ENCODE peak calls at places on chromosome 5, in five cellular contexts. K, Y, D, A and S are unnamed samples.

GRCh38 chr5:161846731-161847130 is 1.2 kb upstream of the GABRA1 start:
- DNase-seq in K (no peak), Y (no peak), D (no peak), A (no peak), S (no peak)

GRCh38 chr5:138111937-138112336 is 27.3 kb downstream of the NME5 start:
- DNase-seq in K (no peak), Y (no peak), D (no peak), A (no peak), S (no peak)

GRCh38 chr5:132655821-132656773 is 1.9 kb upstream of the IL13 start:
- DNase-seq in K (no peak), Y (no peak), D (no peak), A (no peak), S (no peak)

GRCh38 chr5:32604800-32605765 is 19.7 kb downstream of the SUB1 start:
- DNase-seq in K (no peak), Y (no peak), D (no peak), A (no peak), S (no peak)

GRCh38 chr5:60652206-60652605 is 47.8 kb downstream of the DEPDC1B start:
- DNase-seq in K (no peak), Y (peak; percentile 62), D (no peak), A (no peak), S (no peak)

GRCh38 chr5:52853573-52854163 is 66.0 kb downstream of the ITGA1 start:
- DNase-seq in K (no peak), Y (no peak), D (no peak), A (no peak), S (no peak)

GRCh38 chr5:43078956-43079355 is 38.8 kb upstream of the ANXA2R start:
- DNase-seq in K (no peak), Y (peak; percentile 82), D (no peak), A (no peak), S (no peak)

GRCh38 chr5:53430618-53431252 is 49.7 kb upstream of the FST start:
- DNase-seq in K (no peak), Y (peak; percentile 76), D (no peak), A (no peak), S (no peak)

GRCh38 chr5:14268236-14268701 is 125.1 kb downstream of the TRIO start:
- DNase-seq in K (no peak), Y (peak; percentile 92), D (no peak), A (no peak), S (peak; percentile 67)

GRCh38 chr5:67156976-67157583 is 39.5 kb downstream of the CD180 start:
- DNase-seq in K (no peak), Y (peak; percentile 4), D (no peak), A (no peak), S (no peak)

GRCh38 chr5:172493906-172494305 is 39.6 kb upstream of the SH3PXD2B start:
- DNase-seq in K (no peak), Y (no peak), D (no peak), A (no peak), S (no peak)

GRCh38 chr5:123549256-123549904 is 37.4 kb downstream of the CSNK1G3 start:
- DNase-seq in K (no peak), Y (no peak), D (no peak), A (no peak), S (no peak)

GRCh38 chr5:180074462-180074861 is 2.9 kb upstream of the RNF130 start:
- DNase-seq in K (no peak), Y (no peak), D (no peak), A (no peak), S (no peak)

GRCh38 chr5:89232139-89232603 is 349.2 kb upstream of the MEF2C start:
- DNase-seq in K (no peak), Y (no peak), D (no peak), A (no peak), S (no peak)

GRCh38 chr5:10977011-10977410 is 216.0 kb upstream of the DAP start:
- DNase-seq in K (no peak), Y (no peak), D (no peak), A (no peak), S (no peak)

DNA sequence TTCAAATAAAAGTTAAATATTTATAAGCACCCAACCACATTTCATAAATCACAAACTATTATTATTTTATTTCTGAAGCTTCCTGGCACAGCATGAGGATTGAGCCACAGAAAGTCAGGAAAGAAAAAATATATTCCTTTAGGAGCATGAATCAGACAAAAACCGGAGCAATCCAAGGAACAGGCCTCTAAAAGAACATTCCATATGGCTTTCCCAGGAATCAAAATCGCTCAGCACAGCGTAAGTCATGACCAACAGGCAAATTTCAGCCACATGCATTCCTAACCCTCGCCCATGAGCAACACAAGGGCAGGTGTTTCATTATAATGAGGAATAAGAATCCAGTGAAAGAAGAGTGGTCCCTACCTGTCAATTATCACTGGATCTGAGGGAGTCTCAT is 26.7 kb downstream of the EBF1 start:
- DNase-seq in K (no peak), Y (no peak), D (no peak), A (no peak), S (no peak)
- H3K36me3 ChIP-seq in K (peaks cover 14% of the 10 kb centered on the region), Y (peaks cover 2% of the 10 kb centered on the region), D (no peaks in the 10 kb centered on the region), A (no peaks in the 10 kb centered on the region), S (no peaks in the 10 kb centered on the region)

GRCh38 chr5:21918451-21918850 is 934.7 kb downstream of the CDH12 start:
- DNase-seq in K (no peak), Y (no peak), D (no peak), A (no peak), S (no peak)

GRCh38 chr5:21919417-21920022 is 933.6 kb downstream of the CDH12 start:
- DNase-seq in K (no peak), Y (peak; percentile 33), D (no peak), A (no peak), S (no peak)
- TF ChIP-seq CTCF in K (peak; percentile 59), Y (peak; percentile 64), D (peak; percentile 47), A (peak; percentile 44), S (no peak)

DNA sequence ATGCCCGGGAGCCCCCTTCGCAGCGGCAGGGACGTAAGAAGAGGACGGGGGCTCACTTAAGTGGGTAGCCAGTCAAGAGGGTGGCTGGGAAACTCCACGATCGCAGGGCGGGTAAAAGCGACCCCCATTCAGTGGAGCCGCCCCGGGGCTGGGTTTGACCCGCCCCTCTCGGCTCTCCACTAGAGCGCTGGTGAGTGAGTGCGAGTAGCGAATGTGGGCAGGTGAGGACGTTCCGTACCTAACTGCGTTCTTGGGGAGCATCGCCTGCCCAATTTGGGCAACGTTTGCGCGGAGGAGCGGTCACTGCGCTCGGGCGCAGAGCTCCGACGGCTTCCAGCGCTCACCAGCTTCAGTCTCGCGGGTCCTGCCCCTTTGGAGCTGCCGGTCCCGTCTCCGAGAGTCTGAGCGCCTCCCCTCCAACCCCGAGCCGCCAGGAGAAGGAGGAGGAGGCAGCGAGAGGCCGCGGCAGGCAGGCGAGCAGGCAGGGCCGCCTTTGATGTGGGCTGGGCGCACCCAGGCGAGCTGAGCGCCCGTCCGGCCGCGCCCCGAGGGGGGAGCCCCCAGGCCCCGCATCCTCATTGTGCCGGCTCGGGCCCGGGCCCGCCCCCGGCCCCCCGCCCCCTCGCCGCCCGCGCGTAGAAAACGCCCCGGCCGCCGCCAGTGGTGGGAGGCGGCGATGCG is at the start of gene FGF18:
- DNase-seq in K (peak; percentile 62), Y (peak; percentile 55), D (peak; percentile 54), A (no peak), S (no peak)
- H3K27ac ChIP-seq in K (peak within 1 kb of the TSS; percentile 89), Y (no peak within 1 kb of the TSS), D (peak within 1 kb of the TSS; percentile 73), A (no peak within 1 kb of the TSS), S (no peak within 1 kb of the TSS)

GRCh38 chr5:126811515-126812198 is 34.7 kb downstream of the LMNB1 start:
- DNase-seq in K (no peak), Y (peak; percentile 78), D (no peak), A (no peak), S (no peak)
- H3K36me3 ChIP-seq in K (no peaks in the 10 kb centered on the region), Y (no peaks in the 10 kb centered on the region), D (no peaks in the 10 kb centered on the region), A (no peaks in the 10 kb centered on the region), S (no peaks in the 10 kb centered on the region)

DNA sequence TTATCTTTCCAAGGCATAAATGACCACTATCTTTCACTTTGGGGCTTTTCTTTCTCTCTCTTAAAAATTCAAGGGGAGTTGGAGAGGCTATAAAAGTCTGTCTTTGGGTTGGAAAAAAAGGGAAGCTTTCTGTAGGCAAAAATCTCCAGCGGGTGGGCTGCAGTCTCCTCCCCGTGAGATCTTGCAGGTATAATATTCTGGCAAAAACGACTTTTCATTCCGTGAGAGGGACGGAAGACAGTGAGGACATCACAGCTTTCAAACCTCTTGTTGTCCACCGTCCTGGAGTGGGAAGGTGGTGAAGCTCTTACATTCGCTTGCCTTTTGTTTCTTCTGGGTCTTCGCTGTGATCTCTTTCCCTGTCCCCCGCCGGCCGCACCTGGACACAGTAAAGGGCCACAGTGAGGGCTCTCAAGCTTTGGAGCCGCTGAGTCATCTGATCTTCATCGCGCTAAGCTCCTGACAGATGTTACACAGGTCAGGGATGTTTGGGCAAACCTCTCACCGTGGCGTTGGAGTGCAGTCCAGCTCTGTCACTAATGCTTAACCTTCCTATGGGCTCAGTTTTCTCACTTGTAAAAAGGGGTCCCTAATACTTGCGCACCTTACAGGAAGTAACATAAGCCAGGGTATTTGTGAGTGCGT is 61.9 kb upstream of the MEGF10 start:
- DNase-seq in K (no peak), Y (no peak), D (no peak), A (no peak), S (no peak)
- TF ChIP-seq CTCF in K (no peak), Y (no peak), D (no peak), A (no peak), S (no peak)

GRCh38 chr5:106106384-106106783 is 1564.4 kb downstream of the EFNA5 start:
- DNase-seq in K (no peak), Y (no peak), D (no peak), A (no peak), S (no peak)
- H3K27ac ChIP-seq in K (no peak overlapping the region), Y (no peak overlapping the region), D (no peak overlapping the region), A (no peak overlapping the region), S (no peak overlapping the region)

GRCh38 chr5:133846478-133847226 is 121.8 kb downstream of the C5orf15 start:
- DNase-seq in K (no peak), Y (no peak), D (no peak), A (no peak), S (no peak)

GRCh38 chr5:133843911-133844310 is 124.5 kb downstream of the C5orf15 start:
- DNase-seq in K (no peak), Y (no peak), D (no peak), A (no peak), S (no peak)

GRCh38 chr5:133842846-133843725 is 125.3 kb downstream of the C5orf15 start:
- DNase-seq in K (no peak), Y (no peak), D (no peak), A (no peak), S (no peak)

GRCh38 chr5:133847301-133847700 is 121.1 kb downstream of the C5orf15 start:
- DNase-seq in K (no peak), Y (no peak), D (no peak), A (no peak), S (no peak)

DNA sequence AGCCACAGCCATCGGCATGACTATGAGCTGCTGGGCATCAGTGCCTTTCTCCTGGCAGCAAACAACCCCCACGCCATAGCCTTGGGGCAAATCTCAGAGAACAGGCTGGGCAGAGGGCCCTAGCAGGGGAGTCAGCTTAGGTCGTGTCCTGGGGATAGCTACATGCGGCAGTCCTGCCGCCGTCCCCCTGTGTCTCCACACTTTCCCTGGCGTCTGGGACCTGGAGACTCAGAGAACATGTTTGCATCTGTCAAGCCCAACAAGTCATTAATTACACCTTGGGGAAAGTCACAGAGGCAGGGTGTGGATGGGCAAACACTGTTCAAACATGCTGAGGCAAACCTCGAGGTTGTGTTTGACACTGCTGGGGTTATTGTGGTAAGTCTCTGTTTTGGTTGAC is 123.6 kb downstream of the C5orf15 start:
- DNase-seq in K (no peak), Y (no peak), D (no peak), A (no peak), S (no peak)
- H3K36me3 ChIP-seq in K (no peaks in the 10 kb centered on the region), Y (no peaks in the 10 kb centered on the region), D (no peaks in the 10 kb centered on the region), A (no peaks in the 10 kb centered on the region), S (no peaks in the 10 kb centered on the region)